ENCODE peak calls at places on chromosomes 2 and 18, in four cellular contexts. O is immature natural killer cell; P is activated CD8-positive, alpha-beta memory T cell treated with anti-CD3 and anti-CD28 coated beads, Interleukin-2, amount 50 U/mL, for 48 hours; D is body of pancreas. C is an unnamed sample.

GRCh38 chr2:96146151-96146880 is 1.1 kb upstream of the DUSP2 start:
- DNase-seq in D (no peak), P (peak), O (peak), C (peak)

GRCh38 chr2:144137705-144138428 is 382.1 kb downstream of the ZEB2 start:
- DNase-seq in O (no peak), P (no peak), D (no peak), C (no peak)

GRCh38 chr18:70693196-70693595 is 404.4 kb downstream of the SOCS6 start:
- DNase-seq in D (no peak), O (no peak), P (no peak), C (no peak)

GRCh38 chr2:57296795-57297517 is 749.6 kb upstream of the VRK2 start:
- DNase-seq in O (no peak), D (no peak), P (no peak), C (no peak)

GRCh38 chr2:14634223-14634884 is 1.8 kb downstream of the LRATD1 start:
- DNase-seq in P (peak), O (no peak), D (peak), C (peak)

GRCh38 chr18:50161806-50162205 is 33.1 kb downstream of the MYO5B start:
- DNase-seq in D (no peak), O (no peak), P (no peak), C (no peak)

GRCh38 chr2:61249521-61250071 is 87.6 kb downstream of the C2orf74 start:
- DNase-seq in P (no peak), D (no peak), O (no peak), C (no peak)

GRCh38 chr2:128610496-128610895 is 291.8 kb upstream of the HS6ST1 start:
- DNase-seq in O (no peak), P (no peak), D (no peak), C (no peak)

GRCh38 chr18:48702346-48703032 is 163.7 kb downstream of the CTIF start:
- DNase-seq in O (no peak), D (no peak), P (no peak), C (no peak)

GRCh38 chr2:55901941-55902340 is 21.6 kb downstream of the EFEMP1 start:
- DNase-seq in P (no peak), D (no peak), O (no peak), C (no peak)

GRCh38 chr2:42736598-42737322 is 27.2 kb downstream of the OXER1 start:
- DNase-seq in O (no peak), D (no peak), P (no peak), C (no peak)

GRCh38 chr2:67290451-67290991 is 106.6 kb upstream of the ETAA1 start:
- DNase-seq in P (no peak), O (no peak), D (no peak), C (no peak)

GRCh38 chr18:33844232-33844631 is 266.2 kb downstream of the ASXL3 start:
- DNase-seq in P (no peak), O (no peak), D (no peak), C (no peak)

GRCh38 chr2:158923180-158923594 is 45.3 kb upstream of the TANC1 start:
- DNase-seq in P (no peak), D (no peak), O (no peak), C (no peak)

GRCh38 chr2:193690572-193690971 is 1495.8 kb upstream of the TMEFF2 start:
- DNase-seq in O (no peak), D (no peak), P (no peak), C (no peak)

GRCh38 chr2:210302326-210302725 is 12.6 kb downstream of the MYL1 start:
- DNase-seq in D (no peak), P (no peak), O (no peak), C (no peak)

GRCh38 chr2:233384811-233385488 is 30.7 kb downstream of the DGKD start:
- DNase-seq in P (peak), O (no peak), D (no peak), C (peak)

GRCh38 chr2:39033980-39034379 is 86.9 kb downstream of the SOS1 start:
- DNase-seq in O (no peak), D (no peak), P (no peak), C (no peak)

GRCh38 chr18:27750014-27750413 is 426.9 kb downstream of the CDH2 start:
- DNase-seq in O (no peak), D (peak), P (no peak), C (no peak)

GRCh38 chr2:43818761-43819160 is 19.9 kb downstream of the ABCG5 start:
- DNase-seq in P (no peak), D (peak), O (no peak), C (no peak)

GRCh38 chr2:14557921-14558320 is 74.6 kb upstream of the LRATD1 start:
- DNase-seq in D (no peak), O (no peak), P (no peak), C (no peak)

GRCh38 chr2:57906152-57906732 is 140.4 kb upstream of the VRK2 start:
- DNase-seq in P (no peak), O (peak), D (no peak), C (no peak)

GRCh38 chr2:173590278-173590811 is 235.7 kb downstream of the CDCA7 start:
- DNase-seq in P (no peak), D (peak), O (no peak), C (no peak)

GRCh38 chr2:43186679-43187374 is 39.6 kb downstream of the ZFP36L2 start:
- DNase-seq in O (no peak), D (no peak), P (no peak), C (no peak)

GRCh38 chr2:223969856-223970255 is 12.6 kb downstream of the MRPL44 start:
- DNase-seq in P (no peak), D (no peak), O (no peak), C (no peak)

GRCh38 chr2:17878222-17879136 is at the start of gene KCNS3:
- DNase-seq in P (peak), D (peak), O (no peak), C (no peak)

GRCh38 chr2:235766206-235766794 is 272.5 kb downstream of the AGAP1 start:
- DNase-seq in P (peak), O (peak), D (peak), C (no peak)

GRCh38 chr2:8582191-8582849 is 99.5 kb upstream of the ID2 start:
- DNase-seq in O (no peak), P (no peak), D (no peak), C (peak)

GRCh38 chr2:160940271-160940670 is 220.0 kb upstream of the TANK start:
- DNase-seq in O (no peak), P (no peak), D (no peak), C (no peak)

GRCh38 chr2:238521870-238522269 is 95.1 kb downstream of the ASB1 start:
- DNase-seq in P (no peak), O (no peak), D (no peak), C (no peak)

GRCh38 chr18:3661121-3661520 is 211.1 kb downstream of the TGIF1 start:
- DNase-seq in D (no peak), P (no peak), O (no peak), C (no peak)

GRCh38 chr2:150485871-150486538 is 1.5 kb downstream of the RND3 start:
- DNase-seq in D (peak), O (no peak), P (peak), C (peak)

GRCh38 chr2:172021955-172022354 is 22.2 kb downstream of the METAP1D start:
- DNase-seq in P (no peak), O (no peak), D (no peak), C (no peak)

GRCh38 chr2:217273158-217273557 is 413.3 kb upstream of the TNP1 start:
- DNase-seq in P (no peak), O (no peak), D (no peak), C (no peak)

GRCh38 chr2:222714361-222715256 is 43.2 kb downstream of the MOGAT1 start:
- DNase-seq in O (no peak), P (no peak), D (no peak), C (no peak)